ENCODE peak calls at places on chromosomes 5 and 9, in five cellular contexts. A is omental fat pad, B is kidney glomerular epithelial cell, M is NCI-H187 treated with DMSO at 0.1 percent for 48 hours, L is A172. X is an unnamed sample.

GRCh38 chr5:143403607-143404415 is at the start of gene NR3C1:
- DNase-seq in M (no peak), A (peak), L (peak), B (peak), X (peak)

GRCh38 chr9:92332577-92333287 is 7.0 kb downstream of the CENPP start:
- DNase-seq in A (no peak), M (no peak), B (no peak), L (no peak), X (no peak)

GRCh38 chr9:128456613-128457061 is 831 bp downstream of the ODF2 start:
- DNase-seq in A (peak), L (peak), B (peak), M (no peak), X (peak)

GRCh38 chr5:173707392-173707791 is 90.9 kb upstream of the BOD1 start:
- DNase-seq in B (no peak), M (no peak), A (no peak), L (peak), X (no peak)

GRCh38 chr5:38347040-38347763 is 88.8 kb downstream of the EGFLAM start:
- DNase-seq in M (no peak), A (no peak), B (peak), L (peak), X (no peak)

GRCh38 chr5:133942589-133943474 is 25.6 kb downstream of the C5orf15 start:
- DNase-seq in B (no peak), M (no peak), A (no peak), L (no peak), X (no peak)

GRCh38 chr9:88777498-88778312 is 213.6 kb upstream of the S1PR3 start:
- DNase-seq in L (peak), B (no peak), M (no peak), A (no peak), X (no peak)

GRCh38 chr5:110734101-110734500 is 4.7 kb upstream of the SLC25A46 start:
- DNase-seq in M (no peak), L (no peak), B (no peak), A (no peak), X (no peak)

GRCh38 chr5:119032653-119033052 is 38.2 kb upstream of the DMXL1 start:
- DNase-seq in M (no peak), A (no peak), L (no peak), B (no peak), X (no peak)

GRCh38 chr9:114559830-114560520 is 27.6 kb upstream of the ATP6V1G1 start:
- DNase-seq in A (no peak), L (no peak), B (no peak), M (no peak), X (no peak)

GRCh38 chr9:35731415-35732184 is 395 bp downstream of the TLN1 start:
- DNase-seq in A (no peak), B (no peak), L (no peak), M (no peak), X (no peak)

GRCh38 chr5:31638286-31638685 is 645 bp upstream of the PDZD2 start:
- DNase-seq in A (peak), L (no peak), B (no peak), M (no peak), X (no peak)

GRCh38 chr9:129823163-129823933 is 588 bp downstream of the TOR1A start:
- DNase-seq in B (no peak), L (peak), M (no peak), A (no peak), X (no peak)

GRCh38 chr9:84278131-84278530 is 62.4 kb downstream of the SLC28A3 start:
- DNase-seq in A (no peak), L (peak), M (no peak), B (peak), X (no peak)

GRCh38 chr5:152638996-152639552 is 234.0 kb upstream of the NMUR2 start:
- DNase-seq in L (no peak), M (no peak), A (no peak), B (no peak), X (no peak)

GRCh38 chr5:135127604-135128240 is 93.7 kb upstream of the PITX1 start:
- DNase-seq in L (peak), A (no peak), M (no peak), B (no peak), X (no peak)

GRCh38 chr9:130471411-130472183 is 26.8 kb downstream of the ASS1 start:
- DNase-seq in A (no peak), M (no peak), B (no peak), L (no peak), X (no peak)

GRCh38 chr5:39757121-39757520 is 332.3 kb upstream of the DAB2 start:
- DNase-seq in L (peak), B (peak), A (no peak), M (no peak), X (no peak)

X was measured in NCI-H2107.